ENCODE peak calls at places on chromosomes 16 and 17, in seven cellular contexts. D is cardiac muscle cell, L is nephron progenitor cell, M is right cardiac atrium, U is psoas muscle, R is nucleus accumbens, W is GM12891. O is an unnamed sample.

GRCh38 chr17:41654134-41654907 is 29.9 kb upstream of the KRT17 start:
- DNase-seq in D (no peak), W (no peak), U (peak), L (no peak), M (no peak), R (no peak), O (no peak)

GRCh38 chr17:50059256-50059655 is 3.3 kb downstream of the ITGA3 start:
- DNase-seq in R (no peak), W (no peak), M (no peak), U (no peak), L (no peak), D (no peak), O (no peak)

GRCh38 chr17:59618894-59619312 is 792 bp upstream of the CLTC start:
- DNase-seq in R (no peak), D (peak), U (no peak), M (no peak), L (no peak), W (no peak), O (no peak)

GRCh38 chr17:19651461-19652238 is 3.1 kb downstream of the ALDH3A2 start:
- DNase-seq in R (no peak), U (no peak), L (no peak), D (no peak), W (no peak), M (no peak), O (no peak)

GRCh38 chr17:56514899-56515298 is 78.6 kb upstream of the NOG start:
- DNase-seq in R (no peak), U (no peak), W (no peak), D (no peak), L (no peak), M (no peak), O (no peak)

GRCh38 chr17:18921912-18922451 is 30.0 kb upstream of the SLC5A10 start:
- DNase-seq in D (no peak), L (no peak), R (no peak), U (no peak), M (no peak), W (no peak), O (no peak)

GRCh38 chr16:47905771-47906170 is 250.0 kb downstream of the ABCC12 start:
- DNase-seq in U (no peak), R (no peak), W (no peak), D (no peak), L (no peak), M (no peak), O (no peak)

GRCh38 chr16:74183601-74184365 is 112.8 kb upstream of the PSMD7 start:
- DNase-seq in L (no peak), D (no peak), W (no peak), M (no peak), R (no peak), U (no peak), O (no peak)

GRCh38 chr17:2025622-2026309 is 632 bp upstream of the RTN4RL1 start:
- DNase-seq in L (peak), M (peak), U (peak), W (no peak), R (no peak), D (peak), O (peak)

GRCh38 chr17:40612510-40613244 is 34.9 kb downstream of the SMARCE1 start:
- DNase-seq in L (no peak), D (no peak), M (no peak), U (no peak), W (no peak), R (peak), O (no peak)

GRCh38 chr17:80409626-80410025 is 5.3 kb upstream of the ENDOV start:
- DNase-seq in W (no peak), U (peak), D (no peak), R (no peak), L (no peak), M (no peak), O (no peak)

GRCh38 chr16:81645303-81645702 is 133.8 kb upstream of the PLCG2 start:
- DNase-seq in M (peak), R (peak), D (peak), W (no peak), U (no peak), L (no peak), O (peak)

GRCh38 chr17:63440127-63440769 is 5.9 kb downstream of the CYB561 start:
- DNase-seq in D (no peak), L (no peak), R (no peak), W (no peak), M (peak), U (no peak), O (no peak)

GRCh38 chr17:40648326-40648968 is 829 bp upstream of the SMARCE1 start:
- DNase-seq in U (no peak), L (no peak), W (no peak), D (no peak), M (no peak), R (no peak), O (no peak)

GRCh38 chr17:80822700-80823410 is 168.8 kb upstream of the CHMP6 start:
- DNase-seq in W (no peak), R (no peak), U (no peak), D (no peak), L (no peak), M (no peak), O (no peak)

GRCh38 chr17:49582789-49583188 is 7.1 kb downstream of the NXPH3 start:
- DNase-seq in U (peak), L (no peak), M (no peak), R (no peak), D (no peak), W (no peak), O (no peak)

GRCh38 chr16:84741351-84741791 is 41.6 kb downstream of the USP10 start:
- DNase-seq in W (no peak), R (no peak), M (no peak), D (no peak), L (no peak), U (no peak), O (no peak)

GRCh38 chr16:86015606-86016005 is 116.6 kb downstream of the IRF8 start:
- DNase-seq in U (no peak), R (no peak), L (no peak), M (no peak), W (no peak), D (no peak), O (no peak)

GRCh38 chr16:69762843-69763556 is 868 bp downstream of the WWP2 start:
- DNase-seq in R (no peak), U (no peak), W (no peak), D (peak), L (no peak), M (no peak), O (no peak)

GRCh38 chr16:14303654-14304394 is 232.7 kb downstream of the MRTFB start:
- DNase-seq in U (peak), R (no peak), W (no peak), L (peak), D (peak), M (no peak), O (no peak)

GRCh38 chr16:52786105-52786504 is 239.2 kb upstream of the TOX3 start:
- DNase-seq in M (no peak), U (no peak), W (no peak), L (no peak), D (no peak), R (no peak), O (no peak)

GRCh38 chr17:63150994-63151464 is 185.0 kb downstream of the TANC2 start:
- DNase-seq in L (peak), D (peak), M (no peak), W (no peak), R (no peak), U (no peak), O (no peak)

GRCh38 chr17:74957935-74958549 is 14.5 kb downstream of the HID1 start:
- DNase-seq in M (peak), W (peak), U (peak), D (peak), L (peak), R (no peak), O (peak)

GRCh38 chr16:51243836-51244483 is 92.9 kb upstream of the SALL1 start:
- DNase-seq in M (no peak), W (no peak), R (no peak), U (no peak), L (no peak), D (peak), O (no peak)

O was measured in left ventricle myocardium superior.